ENCODE peak calls at places on chromosomes 6 and 20, in eight cellular contexts. One of them, this sample, is unnamed.

GRCh38 chr6:138795809-138796469 is at the start of gene ECT2L:
- DNase-seq in NCI-H1105: peak; percentile 59
- DNase-seq in non-pigmented ciliary epithelial cell: no peak
- DNase-seq in COR-L47: peak; percentile 45
- DNase-seq in cardiac muscle cell: peak; percentile 77
- DNase-seq in NCI-H345: peak; percentile 81
- DNase-seq in upper lobe of left lung: peak; percentile 44
- DNase-seq in spleen: peak; percentile 86
- DNase-seq in this sample: no peak

GRCh38 chr20:58688838-58689237 is 3.8 kb upstream of the NPEPL1 start:
- DNase-seq in NCI-H1105: no peak
- DNase-seq in cardiac muscle cell: peak; percentile 25
- DNase-seq in non-pigmented ciliary epithelial cell: no peak
- DNase-seq in upper lobe of left lung: peak; percentile 67
- DNase-seq in COR-L47: no peak
- DNase-seq in NCI-H345: no peak
- DNase-seq in spleen: no peak
- DNase-seq in this sample: no peak

GRCh38 chr6:70686548-70687133 is 19.0 kb downstream of the SMAP1 start:
- DNase-seq in non-pigmented ciliary epithelial cell: no peak
- DNase-seq in cardiac muscle cell: peak; percentile 57
- DNase-seq in spleen: no peak
- DNase-seq in NCI-H345: peak; percentile 44
- DNase-seq in NCI-H1105: peak; percentile 14
- DNase-seq in COR-L47: peak; percentile 2
- DNase-seq in upper lobe of left lung: no peak
- DNase-seq in this sample: no peak

GRCh38 chr6:129110687-129111343 is 227.9 kb downstream of the LAMA2 start:
- DNase-seq in cardiac muscle cell: peak; percentile 50
- DNase-seq in non-pigmented ciliary epithelial cell: no peak
- DNase-seq in spleen: no peak
- DNase-seq in NCI-H345: no peak
- DNase-seq in upper lobe of left lung: no peak
- DNase-seq in NCI-H1105: no peak
- DNase-seq in COR-L47: no peak
- DNase-seq in this sample: no peak

GRCh38 chr6:109349419-109349987 is 32.8 kb downstream of the CD164 start:
- DNase-seq in non-pigmented ciliary epithelial cell: peak; percentile 41
- DNase-seq in spleen: no peak
- DNase-seq in cardiac muscle cell: peak; percentile 95
- DNase-seq in NCI-H345: peak; percentile 82
- DNase-seq in COR-L47: peak; percentile 21
- DNase-seq in NCI-H1105: peak; percentile 34
- DNase-seq in upper lobe of left lung: peak; percentile 66
- DNase-seq in this sample: peak; percentile 9

GRCh38 chr6:13435477-13435876 is 51.9 kb downstream of the GFOD1 start:
- DNase-seq in cardiac muscle cell: no peak
- DNase-seq in COR-L47: no peak
- DNase-seq in spleen: no peak
- DNase-seq in NCI-H345: no peak
- DNase-seq in NCI-H1105: no peak
- DNase-seq in upper lobe of left lung: no peak
- DNase-seq in non-pigmented ciliary epithelial cell: no peak
- DNase-seq in this sample: no peak

GRCh38 chr6:156652231-156652750 is 124.9 kb upstream of the ARID1B start:
- DNase-seq in spleen: no peak
- DNase-seq in NCI-H345: no peak
- DNase-seq in non-pigmented ciliary epithelial cell: no peak
- DNase-seq in COR-L47: no peak
- DNase-seq in upper lobe of left lung: no peak
- DNase-seq in NCI-H1105: no peak
- DNase-seq in cardiac muscle cell: no peak
- DNase-seq in this sample: no peak

GRCh38 chr6:144197919-144198318 is 47.6 kb downstream of the STX11 start:
- DNase-seq in upper lobe of left lung: no peak
- DNase-seq in cardiac muscle cell: no peak
- DNase-seq in COR-L47: no peak
- DNase-seq in NCI-H1105: no peak
- DNase-seq in non-pigmented ciliary epithelial cell: no peak
- DNase-seq in NCI-H345: no peak
- DNase-seq in spleen: no peak
- DNase-seq in this sample: no peak

GRCh38 chr6:130991422-130992144 is 71.5 kb downstream of the EPB41L2 start:
- DNase-seq in spleen: no peak
- DNase-seq in NCI-H1105: no peak
- DNase-seq in NCI-H345: no peak
- DNase-seq in cardiac muscle cell: no peak
- DNase-seq in upper lobe of left lung: no peak
- DNase-seq in COR-L47: no peak
- DNase-seq in non-pigmented ciliary epithelial cell: no peak
- DNase-seq in this sample: no peak

GRCh38 chr6:75147512-75147911 is 58.3 kb downstream of the COL12A1 start:
- DNase-seq in cardiac muscle cell: no peak
- DNase-seq in COR-L47: no peak
- DNase-seq in spleen: no peak
- DNase-seq in upper lobe of left lung: no peak
- DNase-seq in non-pigmented ciliary epithelial cell: no peak
- DNase-seq in NCI-H1105: no peak
- DNase-seq in NCI-H345: no peak
- DNase-seq in this sample: no peak

GRCh38 chr20:21571841-21572690 is 58.2 kb upstream of the NKX2-2 start:
- DNase-seq in cardiac muscle cell: peak; percentile 6
- DNase-seq in non-pigmented ciliary epithelial cell: no peak
- DNase-seq in upper lobe of left lung: no peak
- DNase-seq in NCI-H1105: no peak
- DNase-seq in spleen: no peak
- DNase-seq in NCI-H345: peak; percentile 43
- DNase-seq in COR-L47: peak; percentile 8
- DNase-seq in this sample: no peak

GRCh38 chr20:44050925-44051660 is 135.9 kb downstream of the JPH2 start:
- DNase-seq in NCI-H345: no peak
- DNase-seq in non-pigmented ciliary epithelial cell: no peak
- DNase-seq in cardiac muscle cell: no peak
- DNase-seq in spleen: peak; percentile 51
- DNase-seq in upper lobe of left lung: peak; percentile 12
- DNase-seq in COR-L47: no peak
- DNase-seq in NCI-H1105: no peak
- DNase-seq in this sample: no peak

GRCh38 chr6:71979911-71980310 is 93.6 kb downstream of the RIMS1 start:
- DNase-seq in cardiac muscle cell: no peak
- DNase-seq in NCI-H1105: no peak
- DNase-seq in NCI-H345: no peak
- DNase-seq in spleen: no peak
- DNase-seq in non-pigmented ciliary epithelial cell: no peak
- DNase-seq in COR-L47: no peak
- DNase-seq in upper lobe of left lung: no peak
- DNase-seq in this sample: no peak

GRCh38 chr6:111852704-111853103 is 20.5 kb downstream of the FYN start:
- DNase-seq in spleen: no peak
- DNase-seq in COR-L47: no peak
- DNase-seq in cardiac muscle cell: peak; percentile 86
- DNase-seq in upper lobe of left lung: no peak
- DNase-seq in non-pigmented ciliary epithelial cell: no peak
- DNase-seq in NCI-H345: no peak
- DNase-seq in NCI-H1105: no peak
- DNase-seq in this sample: no peak

GRCh38 chr6:113997106-113997505 is 26.2 kb upstream of the HDAC2 start:
- DNase-seq in NCI-H1105: no peak
- DNase-seq in upper lobe of left lung: no peak
- DNase-seq in non-pigmented ciliary epithelial cell: peak; percentile 67
- DNase-seq in NCI-H345: no peak
- DNase-seq in cardiac muscle cell: peak; percentile 79
- DNase-seq in COR-L47: no peak
- DNase-seq in spleen: no peak
- DNase-seq in this sample: peak; percentile 66

GRCh38 chr6:54391577-54391976 is 83.3 kb downstream of the TINAG start:
- DNase-seq in COR-L47: no peak
- DNase-seq in spleen: no peak
- DNase-seq in NCI-H345: no peak
- DNase-seq in NCI-H1105: no peak
- DNase-seq in cardiac muscle cell: no peak
- DNase-seq in upper lobe of left lung: no peak
- DNase-seq in non-pigmented ciliary epithelial cell: no peak
- DNase-seq in this sample: no peak

GRCh38 chr6:125584468-125584939 is 164.9 kb upstream of the HEY2 start:
- DNase-seq in spleen: no peak
- DNase-seq in non-pigmented ciliary epithelial cell: peak; percentile 11
- DNase-seq in upper lobe of left lung: peak; percentile 36
- DNase-seq in NCI-H345: peak; percentile 88
- DNase-seq in cardiac muscle cell: no peak
- DNase-seq in COR-L47: no peak
- DNase-seq in NCI-H1105: no peak
- DNase-seq in this sample: peak; percentile 72

GRCh38 chr20:58890454-58891075 is 38.0 kb downstream of the GNAS start:
- DNase-seq in non-pigmented ciliary epithelial cell: peak; percentile 27
- DNase-seq in cardiac muscle cell: peak; percentile 92
- DNase-seq in NCI-H1105: peak; percentile 77
- DNase-seq in NCI-H345: peak; percentile 89
- DNase-seq in spleen: peak; percentile 94
- DNase-seq in upper lobe of left lung: peak; percentile 70
- DNase-seq in COR-L47: peak; percentile 73
- DNase-seq in this sample: peak; percentile 52

GRCh38 chr6:73514746-73515110 is 6.1 kb downstream of the EEF1A1 start:
- DNase-seq in non-pigmented ciliary epithelial cell: no peak
- DNase-seq in NCI-H345: no peak
- DNase-seq in cardiac muscle cell: peak; percentile 32
- DNase-seq in NCI-H1105: no peak
- DNase-seq in spleen: no peak
- DNase-seq in upper lobe of left lung: no peak
- DNase-seq in COR-L47: no peak
- DNase-seq in this sample: peak; percentile 9

GRCh38 chr6:170019259-170020040 is 268.0 kb downstream of the ERMARD start:
- DNase-seq in upper lobe of left lung: peak; percentile 19
- DNase-seq in spleen: no peak
- DNase-seq in cardiac muscle cell: no peak
- DNase-seq in NCI-H345: no peak
- DNase-seq in NCI-H1105: no peak
- DNase-seq in non-pigmented ciliary epithelial cell: no peak
- DNase-seq in COR-L47: no peak
- DNase-seq in this sample: no peak

GRCh38 chr6:91081452-91082067 is 494.7 kb upstream of the MAP3K7 start:
- DNase-seq in spleen: no peak
- DNase-seq in non-pigmented ciliary epithelial cell: peak; percentile 32
- DNase-seq in upper lobe of left lung: no peak
- DNase-seq in COR-L47: peak; percentile 30
- DNase-seq in cardiac muscle cell: peak; percentile 82
- DNase-seq in NCI-H345: peak; percentile 67
- DNase-seq in NCI-H1105: peak; percentile 68
- DNase-seq in this sample: peak; percentile 50

GRCh38 chr20:36542019-36542488 is 735 bp downstream of the MYL9 start:
- DNase-seq in upper lobe of left lung: peak; percentile 40
- DNase-seq in cardiac muscle cell: peak; percentile 71
- DNase-seq in non-pigmented ciliary epithelial cell: no peak
- DNase-seq in NCI-H345: no peak
- DNase-seq in NCI-H1105: no peak
- DNase-seq in spleen: peak; percentile 61
- DNase-seq in COR-L47: no peak
- DNase-seq in this sample: no peak

GRCh38 chr20:53828673-53829085 is 235.0 kb upstream of the ZNF217 start:
- DNase-seq in cardiac muscle cell: peak; percentile 91
- DNase-seq in NCI-H1105: no peak
- DNase-seq in COR-L47: no peak
- DNase-seq in non-pigmented ciliary epithelial cell: peak; percentile 88
- DNase-seq in upper lobe of left lung: no peak
- DNase-seq in spleen: no peak
- DNase-seq in NCI-H345: no peak
- DNase-seq in this sample: peak; percentile 89

This sample was measured in H4.